ENCODE peak calls at places on chromosomes 12 and 14, in four cellular contexts. P is right atrium auricular region, S is left ventricle myocardium inferior, Y is brain microvascular endothelial cell. G is an unnamed sample. For H3K36me3, the result is how much of the 10 kb centered on the place peaks cover.

GRCh38 chr14:96914729-96915128 is 117.5 kb downstream of the VRK1 start:
- DNase-seq in Y (no peak), S (no peak), P (no peak), G (no peak)

GRCh38 chr12:43425361-43425760 is 126.6 kb downstream of the ADAMTS20 start:
- DNase-seq in P (no peak), Y (no peak), S (no peak), G (no peak)

GRCh38 chr14:104277416-104278213 is 139.2 kb downstream of the KIF26A start:
- DNase-seq in S (peak), P (no peak), Y (no peak), G (no peak)

GRCh38 chr14:65002586-65003210 is 16.0 kb downstream of the FNTB start:
- DNase-seq in S (no peak), P (no peak), Y (peak), G (no peak)

GRCh38 chr12:46490635-46491034 is 118.1 kb upstream of the SLC38A2 start:
- DNase-seq in S (no peak), Y (no peak), P (no peak), G (no peak)

GRCh38 chr14:24403294-24404013 is 4.7 kb downstream of the NYNRIN start:
- DNase-seq in Y (no peak), S (no peak), P (no peak), G (no peak)

GRCh38 chr12:27014085-27014858 is at the start of gene TM7SF3:
- DNase-seq in P (peak), Y (peak), S (peak), G (peak)

GRCh38 chr12:75177997-75178396 is 31.6 kb downstream of the KCNC2 start:
- DNase-seq in S (no peak), Y (peak), P (no peak), G (peak)

GRCh38 chr14:54117924-54118323 is 161.3 kb upstream of the BMP4 start:
- DNase-seq in P (no peak), S (no peak), Y (no peak), G (no peak)

GRCh38 chr14:35155962-35156361 is 33.6 kb downstream of the PRORP start:
- DNase-seq in S (no peak), P (no peak), Y (peak), G (peak)

GRCh38 chr12:120722784-120723183 is 2.8 kb upstream of the ACADS start:
- DNase-seq in S (no peak), Y (no peak), P (no peak), G (no peak)

GRCh38 chr14:103361868-103362267 is 23.3 kb upstream of the MARK3 start:
- DNase-seq in S (no peak), P (no peak), Y (peak), G (no peak)

GRCh38 chr12:55893723-55894122 is 34.0 kb downstream of the PYM1 start:
- DNase-seq in P (no peak), S (no peak), Y (no peak), G (no peak)

GRCh38 chr12:15910864-15911696 is at the start of gene DERA:
- DNase-seq in P (peak), Y (peak), S (peak), G (peak)

GRCh38 chr12:104524026-104524425 is 67.3 kb downstream of the CHST11 start:
- DNase-seq in Y (no peak), P (no peak), S (no peak), G (peak)

GRCh38 chr12:113040722-113041168 is 15.8 kb upstream of the DTX1 start:
- DNase-seq in S (peak), P (peak), Y (peak), G (peak)

GRCh38 chr14:92619671-92620437 is 106.3 kb downstream of the RIN3 start:
- DNase-seq in P (no peak), Y (no peak), S (no peak), G (no peak)

GRCh38 chr12:70762000-70762399 is 124.8 kb upstream of the PTPRB start:
- DNase-seq in S (no peak), P (no peak), Y (no peak), G (no peak)

GRCh38 chr12:1882405-1882804 is 36.0 kb downstream of the CACNA2D4 start:
- DNase-seq in S (no peak), Y (no peak), P (no peak), G (no peak)

GRCh38 chr14:77023001-77023996 is 5.2 kb downstream of the IRF2BPL start:
- DNase-seq in P (no peak), Y (no peak), S (no peak), G (peak)

GRCh38 chr14:61695695-61696527 is 598 bp downstream of the HIF1A start:
- DNase-seq in Y (peak), P (peak), S (peak), G (peak)
- H3K36me3 ChIP-seq in Y (under half), P (under half), S (under half), G (under half)

GRCh38 chr12:53514626-53515290 is 7.5 kb upstream of the NPFF start:
- DNase-seq in Y (no peak), P (no peak), S (no peak), G (no peak)
- H3K36me3 ChIP-seq in Y (half or more), P (half or more), S (half or more), G (under half)

GRCh38 chr12:108826807-108827721 is 30.3 kb downstream of the SSH1 start:
- DNase-seq in P (no peak), S (peak), Y (no peak), G (no peak)
- H3K36me3 ChIP-seq in P (under half), S (under half), Y (half or more), G (under half)

GRCh38 chr12:124821252-124822200 is 42.1 kb downstream of the SCARB1 start:
- DNase-seq in P (no peak), Y (no peak), S (no peak), G (no peak)

GRCh38 chr12:124817076-124818000 is 46.3 kb downstream of the SCARB1 start:
- DNase-seq in Y (no peak), P (no peak), S (no peak), G (no peak)

GRCh38 chr12:124819525-124819924 is 44.1 kb downstream of the SCARB1 start:
- DNase-seq in P (no peak), Y (no peak), S (no peak), G (no peak)

GRCh38 chr12:124820199-124820598 is 43.5 kb downstream of the SCARB1 start:
- DNase-seq in S (no peak), Y (no peak), P (no peak), G (no peak)

GRCh38 chr12:124819080-124819479 is 44.6 kb downstream of the SCARB1 start:
- DNase-seq in S (no peak), P (no peak), Y (no peak), G (no peak)
- H3K36me3 ChIP-seq in S (under half), P (under half), Y (under half), G (under half)

GRCh38 chr12:11823593-11823992 is 174.1 kb downstream of the ETV6 start:
- DNase-seq in P (no peak), Y (no peak), S (no peak), G (no peak)
- H3K36me3 ChIP-seq in P (under half), Y (under half), S (under half), G (under half)

GRCh38 chr14:71056168-71056567 is 148.9 kb downstream of the PCNX1 start:
- DNase-seq in S (no peak), P (no peak), Y (no peak), G (no peak)

GRCh38 chr14:71049435-71050147 is 142.3 kb downstream of the PCNX1 start:
- DNase-seq in Y (no peak), P (no peak), S (no peak), G (peak)

GRCh38 chr14:71048393-71048792 is 141.1 kb downstream of the PCNX1 start:
- DNase-seq in Y (no peak), S (no peak), P (no peak), G (no peak)

GRCh38 chr14:71054706-71055105 is 147.4 kb downstream of the PCNX1 start:
- DNase-seq in P (no peak), S (no peak), Y (no peak), G (no peak)

DNA sequence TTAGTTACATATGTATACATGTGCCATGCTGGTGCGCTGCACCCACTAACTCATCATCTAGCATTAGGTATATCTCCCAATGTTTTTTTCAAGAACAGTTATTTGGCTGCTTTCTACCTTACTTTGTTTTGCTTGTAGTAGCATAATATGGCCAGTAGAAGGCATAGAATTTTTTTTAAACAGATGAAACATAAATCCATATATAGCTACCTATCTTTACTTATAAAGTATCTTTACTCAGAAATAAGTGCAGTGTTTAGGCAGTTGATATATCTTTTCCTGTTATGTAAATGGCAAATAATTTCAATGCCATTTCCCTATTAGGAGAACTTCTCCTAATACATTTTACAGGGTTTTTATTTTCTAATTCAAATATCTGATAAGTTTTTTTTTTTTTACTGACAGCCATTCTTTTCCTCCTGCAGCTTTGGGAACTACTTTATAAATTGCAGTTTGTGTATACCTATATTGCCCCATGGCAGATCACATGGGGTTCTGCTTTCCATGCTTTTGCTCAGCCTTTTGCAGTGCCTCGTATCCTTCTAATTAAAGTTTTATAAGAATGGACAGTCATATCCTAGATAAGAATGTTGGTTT is 143.1 kb downstream of the PCNX1 start:
- DNase-seq in P (no peak), S (no peak), Y (no peak), G (peak)
- H3K36me3 ChIP-seq in P (under half), S (half or more), Y (under half), G (under half)

GRCh38 chr14:61483477-61483876 is 162.1 kb downstream of the PRKCH start:
- DNase-seq in Y (no peak), S (no peak), P (no peak), G (no peak)

GRCh38 chr14:61482348-61483206 is 161.2 kb downstream of the PRKCH start:
- DNase-seq in Y (no peak), P (no peak), S (no peak), G (no peak)

GRCh38 chr14:61485670-61486069 is 164.3 kb downstream of the PRKCH start:
- DNase-seq in Y (no peak), P (no peak), S (no peak), G (no peak)

GRCh38 chr14:61484826-61485584 is 163.6 kb downstream of the PRKCH start:
- DNase-seq in Y (no peak), P (no peak), S (no peak), G (no peak)

DNA sequence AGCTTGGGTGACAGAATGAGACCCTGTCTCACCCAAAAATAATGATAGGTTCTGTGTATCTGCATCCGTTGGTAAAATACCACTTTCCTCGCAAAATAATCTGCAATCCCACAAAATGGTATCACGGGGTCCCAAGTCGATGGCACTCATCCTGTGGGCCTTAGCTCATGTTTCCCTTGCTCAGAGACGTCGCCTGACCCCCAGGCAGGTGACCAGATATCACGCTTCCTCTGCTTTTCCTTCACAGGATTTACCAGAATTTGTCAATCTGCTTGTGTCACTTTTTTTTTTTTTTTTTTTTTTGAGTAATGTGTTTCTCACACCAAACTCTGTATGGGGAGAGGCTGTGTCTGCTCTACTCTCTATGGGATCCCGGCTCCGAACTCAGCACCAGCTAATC is 162.6 kb downstream of the PRKCH start:
- DNase-seq in P (no peak), S (no peak), Y (no peak), G (no peak)
- H3K36me3 ChIP-seq in P (under half), S (under half), Y (under half), G (under half)

DNA sequence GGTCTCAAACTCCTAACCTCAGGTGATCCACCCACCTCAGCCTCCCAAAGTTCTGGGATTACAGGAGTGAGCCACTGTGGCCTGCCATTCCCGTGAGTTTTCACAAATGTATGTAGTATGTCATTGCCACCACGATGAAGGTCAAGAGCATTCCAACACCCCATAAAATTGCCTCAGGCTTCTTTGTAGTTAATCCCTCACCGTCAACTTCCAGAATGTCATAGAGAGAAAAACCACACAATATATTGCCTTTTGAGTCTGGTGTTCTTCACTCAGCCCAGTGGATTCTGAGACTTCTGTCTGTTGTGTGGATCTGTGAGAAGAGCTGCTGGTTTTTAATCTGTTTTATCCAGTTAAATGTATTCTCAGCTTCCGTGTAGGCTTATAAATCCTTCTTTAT is 12.6 kb upstream of the CFAP251 start:
- DNase-seq in S (no peak), Y (no peak), P (no peak), G (no peak)
- H3K36me3 ChIP-seq in S (half or more), Y (half or more), P (half or more), G (under half)

GRCh38 chr14:52153939-52154338 is 85.1 kb upstream of the NID2 start:
- DNase-seq in P (no peak), S (no peak), Y (no peak), G (no peak)
- H3K36me3 ChIP-seq in P (under half), S (under half), Y (under half), G (under half)